ENCODE peak calls at places on chromosomes 4 and X, in five cellular contexts. E is substantia nigra; X is stimulated activated CD4-positive, alpha-beta T cell treated with anti-CD3 and anti-CD28 coated beads, TNF-alpha, amount 100 ng/mL, for 24 hours; I is CD4-positive, CD25-positive, alpha-beta regulatory T cell; B is activated CD8-positive, alpha-beta memory T cell treated with anti-CD3 and anti-CD28 coated beads for 48 hours. S is an unnamed sample.

GRCh38 chr4:75142377-75142776 is 209.5 kb downstream of the PARM1 start:
- DNase-seq in I (no peak), E (no peak), X (no peak), B (no peak), S (no peak)

GRCh38 chr4:69986663-69987062 is 9.1 kb upstream of the STATH start:
- DNase-seq in B (no peak), I (no peak), X (no peak), E (no peak), S (no peak)

GRCh38 chrX:44747317-44747716 is 96.5 kb upstream of the DUSP21 start:
- DNase-seq in E (no peak), X (no peak), B (no peak), I (no peak), S (no peak)

GRCh38 chr4:185761352-185762235 is 50.4 kb downstream of the SORBS2 start:
- DNase-seq in X (no peak), E (no peak), B (no peak), I (no peak), S (no peak)

GRCh38 chrX:3697701-3698279 is 15.7 kb downstream of the PRKX start:
- DNase-seq in E (peak), I (no peak), X (no peak), B (no peak), S (no peak)

GRCh38 chr4:119656986-119657635 is 28.5 kb upstream of the PDE5A start:
- DNase-seq in E (no peak), B (no peak), X (no peak), I (no peak), S (no peak)

GRCh38 chr4:123838426-123838825 is 441.8 kb downstream of the SPRY1 start:
- DNase-seq in X (no peak), E (no peak), B (no peak), I (no peak), S (no peak)

GRCh38 chr4:73606465-73606974 is 13.7 kb downstream of the RASSF6 start:
- DNase-seq in I (peak), X (no peak), E (no peak), B (no peak), S (peak)

GRCh38 chr4:40844261-40844660 is 94.5 kb downstream of the NSUN7 start:
- DNase-seq in B (no peak), E (no peak), X (no peak), I (no peak), S (no peak)

GRCh38 chr4:67288964-67289363 is 256.3 kb downstream of the CENPC start:
- DNase-seq in X (no peak), I (peak), B (no peak), E (no peak), S (peak)

GRCh38 chrX:150038977-150039599 is 100.8 kb upstream of the EOLA2 start:
- DNase-seq in I (no peak), X (no peak), E (no peak), B (no peak), S (no peak)

GRCh38 chr4:113998026-113998425 is 18.6 kb upstream of the ARSJ start:
- DNase-seq in B (no peak), E (no peak), I (no peak), X (no peak), S (no peak)

GRCh38 chrX:110568396-110568795 is 209.7 kb downstream of the RTL9 start:
- DNase-seq in X (no peak), I (no peak), B (no peak), E (no peak), S (no peak)

GRCh38 chr4:121658125-121658524 is 38.7 kb downstream of the ANXA5 start:
- DNase-seq in E (no peak), B (no peak), X (no peak), I (no peak), S (no peak)

GRCh38 chr4:16573744-16574143 is 324.7 kb downstream of the LDB2 start:
- DNase-seq in B (no peak), X (no peak), I (no peak), E (no peak), S (no peak)

GRCh38 chr4:168318266-168318895 is at the start of gene DDX60:
- DNase-seq in B (peak), I (peak), E (peak), X (peak), S (peak)

GRCh38 chrX:68826113-68826980 is 2.5 kb upstream of the EFNB1 start:
- DNase-seq in B (no peak), E (no peak), I (no peak), X (no peak), S (no peak)

GRCh38 chr4:104973708-104974107 is 173.0 kb upstream of the TET2 start:
- DNase-seq in E (no peak), X (no peak), B (no peak), I (no peak), S (no peak)

GRCh38 chr4:6676722-6677558 is 16.7 kb upstream of the S100P start:
- DNase-seq in B (no peak), I (no peak), E (no peak), X (no peak), S (no peak)

S was measured in Jurkat, Clone E6-1.